ENCODE peak calls at places on chromosomes 16 and 17, in nine cellular contexts. U, B, M, Q, R, X, F, C and O are unnamed samples.
A peak's percentile ranks its signal among the peaks of the same experiment; 100 is the strongest.

GRCh38 chr17:34579017-34579946 is at the start of gene TMEM132E:
- DNase-seq in U (no peak), B (peak; percentile 34), M (peak; percentile 22), Q (no peak), R (peak; percentile 49), X (peak; percentile 75), F (peak; percentile 44), C (no peak), O (no peak)

GRCh38 chr17:45954914-45955313 is 44.1 kb upstream of the STH start:
- DNase-seq in U (no peak), B (peak; percentile 17), M (peak; percentile 8), Q (no peak), R (no peak), X (no peak), F (no peak), C (no peak), O (no peak)

GRCh38 chr16:75107505-75107904 is 9.1 kb downstream of the LDHD start:
- DNase-seq in U (no peak), B (no peak), M (no peak), Q (no peak), R (no peak), X (peak; percentile 49), F (no peak), C (no peak), O (no peak)

GRCh38 chr16:84509032-84509950 is 4.8 kb upstream of the MEAK7 start:
- DNase-seq in U (no peak), B (no peak), M (no peak), Q (no peak), R (no peak), X (peak; percentile 43), F (no peak), C (no peak), O (no peak)

GRCh38 chr16:28131210-28131609 is 67.7 kb upstream of the GSG1L start:
- DNase-seq in U (no peak), B (no peak), M (no peak), Q (no peak), R (no peak), X (no peak), F (no peak), C (no peak), O (no peak)

GRCh38 chr17:7351665-7352558 is at the start of gene KCTD11:
- DNase-seq in U (peak; percentile 72), B (peak; percentile 91), M (peak; percentile 94), Q (peak; percentile 88), R (peak; percentile 97), X (peak; percentile 97), F (no peak), C (peak; percentile 91), O (peak; percentile 96)

GRCh38 chr16:10345629-10346028 is 40.2 kb upstream of the ATF7IP2 start:
- DNase-seq in U (no peak), B (no peak), M (no peak), Q (no peak), R (no peak), X (no peak), F (no peak), C (no peak), O (no peak)

GRCh38 chr16:49529646-49530045 is 156.0 kb downstream of the C16orf78 start:
- DNase-seq in U (no peak), B (no peak), M (no peak), Q (no peak), R (no peak), X (no peak), F (no peak), C (no peak), O (no peak)

GRCh38 chr17:76234354-76234679 is 6.0 kb downstream of the RNF157 start:
- DNase-seq in U (no peak), B (no peak), M (no peak), Q (no peak), R (no peak), X (no peak), F (no peak), C (peak; percentile 69), O (no peak)

GRCh38 chr17:73393962-73394361 is 82.2 kb upstream of the CDC42EP4 start:
- DNase-seq in U (no peak), B (peak; percentile 31), M (peak; percentile 41), Q (no peak), R (no peak), X (no peak), F (no peak), C (no peak), O (peak; percentile 20)

GRCh38 chr16:1631931-1632637 is 19.9 kb downstream of the CRAMP1 start:
- DNase-seq in U (no peak), B (no peak), M (no peak), Q (peak; percentile 28), R (no peak), X (no peak), F (no peak), C (no peak), O (no peak)

GRCh38 chr17:40095944-40096791 is 4.2 kb downstream of the NR1D1 start:
- DNase-seq in U (no peak), B (no peak), M (peak; percentile 34), Q (no peak), R (peak; percentile 61), X (no peak), F (no peak), C (peak; percentile 96), O (peak; percentile 81)

GRCh38 chr17:35898283-35899070 is 18.3 kb upstream of the CCL5 start:
- DNase-seq in U (no peak), B (no peak), M (no peak), Q (no peak), R (peak; percentile 55), X (no peak), F (peak; percentile 5), C (peak; percentile 87), O (no peak)

GRCh38 chr16:18788828-18789514 is 1.2 kb downstream of the RPS15A start:
- DNase-seq in U (no peak), B (peak; percentile 33), M (peak; percentile 21), Q (no peak), R (no peak), X (no peak), F (no peak), C (no peak), O (no peak)

GRCh38 chr17:5545051-5545987 is 39.0 kb downstream of the NLRP1 start:
- DNase-seq in U (no peak), B (peak; percentile 62), M (no peak), Q (no peak), R (no peak), X (peak; percentile 21), F (no peak), C (peak; percentile 22), O (no peak)

GRCh38 chr16:85471469-85472431 is 141.4 kb upstream of the GSE1 start:
- DNase-seq in U (no peak), B (no peak), M (peak; percentile 23), Q (peak; percentile 17), R (no peak), X (peak; percentile 79), F (peak; percentile 55), C (no peak), O (no peak)

GRCh38 chr16:17290237-17290636 is 180.5 kb downstream of the XYLT1 start:
- DNase-seq in U (no peak), B (no peak), M (no peak), Q (no peak), R (no peak), X (no peak), F (no peak), C (no peak), O (no peak)